ENCODE peak calls at places on chromosomes 16 and 17, in seven cellular contexts. P, B, X, A, J, V and F are unnamed samples.

GRCh38 chr16:72291531-72291981 is 119.6 kb upstream of the PMFBP1 start:
- DNase-seq in P (peak; percentile 92), B (no peak), X (no peak), A (no peak), J (no peak), V (peak; percentile 44), F (no peak)

GRCh38 chr16:12157510-12158093 is 181.1 kb downstream of the SNX29 start:
- DNase-seq in P (no peak), B (no peak), X (no peak), A (no peak), J (no peak), V (no peak), F (no peak)

GRCh38 chr17:72125226-72125651 is 4.4 kb downstream of the SOX9 start:
- DNase-seq in P (peak; percentile 24), B (no peak), X (no peak), A (no peak), J (no peak), V (no peak), F (no peak)

GRCh38 chr17:17413821-17414220 is 63.0 kb upstream of the MED9 start:
- DNase-seq in P (no peak), B (no peak), X (no peak), A (no peak), J (no peak), V (no peak), F (no peak)

GRCh38 chr16:84268661-84269060 is 26.0 kb upstream of the WFDC1 start:
- DNase-seq in P (no peak), B (no peak), X (no peak), A (no peak), J (no peak), V (no peak), F (no peak)

GRCh38 chr17:8572767-8573166 is 57.8 kb downstream of the MYH10 start:
- DNase-seq in P (no peak), B (no peak), X (no peak), A (no peak), J (no peak), V (no peak), F (no peak)

GRCh38 chr17:68646626-68647526 is 45.7 kb upstream of the FAM20A start:
- DNase-seq in P (no peak), B (no peak), X (no peak), A (no peak), J (no peak), V (no peak), F (no peak)

GRCh38 chr17:28953444-28954118 is 2.3 kb upstream of the PHF12 start:
- DNase-seq in P (peak; percentile 19), B (no peak), X (no peak), A (no peak), J (peak; percentile 53), V (peak; percentile 64), F (no peak)

GRCh38 chr16:57235128-57236092 is 9.6 kb upstream of the ARL2BP start:
- DNase-seq in P (no peak), B (no peak), X (no peak), A (no peak), J (no peak), V (peak; percentile 38), F (no peak)

GRCh38 chr17:74212262-74212912 is 984 bp upstream of the TTYH2 start:
- DNase-seq in P (no peak), B (peak; percentile 40), X (peak; percentile 37), A (peak; percentile 61), J (peak; percentile 39), V (peak; percentile 42), F (peak; percentile 36)

GRCh38 chr17:8681175-8681949 is 50.8 kb upstream of the MYH10 start:
- DNase-seq in P (no peak), B (peak; percentile 22), X (no peak), A (no peak), J (peak; percentile 35), V (peak; percentile 35), F (no peak)

GRCh38 chr16:85245307-85246172 is 133.3 kb upstream of the CIBAR2 start:
- DNase-seq in P (peak; percentile 38), B (peak; percentile 59), X (peak; percentile 66), A (peak; percentile 61), J (peak; percentile 63), V (peak; percentile 85), F (peak; percentile 46)

GRCh38 chr17:12021604-12022003 is 927 bp downstream of the MAP2K4 start:
- DNase-seq in P (no peak), B (no peak), X (no peak), A (no peak), J (no peak), V (no peak), F (no peak)

GRCh38 chr17:68694791-68695485 is 93.8 kb upstream of the FAM20A start:
- DNase-seq in P (peak; percentile 78), B (no peak), X (no peak), A (no peak), J (no peak), V (no peak), F (no peak)

GRCh38 chr17:74444406-74444805 is 12.5 kb downstream of the GPRC5C start:
- DNase-seq in P (no peak), B (peak; percentile 63), X (peak; percentile 75), A (no peak), J (no peak), V (no peak), F (peak; percentile 95)

GRCh38 chr16:363110-364090 is 6.9 kb downstream of the MRPL28 start:
- DNase-seq in P (no peak), B (no peak), X (peak; percentile 12), A (no peak), J (no peak), V (no peak), F (no peak)

GRCh38 chr16:4760221-4760910 is 6.6 kb downstream of the ZNF500 start:
- DNase-seq in P (no peak), B (no peak), X (no peak), A (no peak), J (no peak), V (no peak), F (no peak)

GRCh38 chr17:56319531-56319930 is 166.3 kb downstream of the ANKFN1 start:
- DNase-seq in P (peak; percentile 58), B (no peak), X (no peak), A (no peak), J (no peak), V (peak; percentile 75), F (no peak)

GRCh38 chr16:31414706-31415105 is 13.5 kb downstream of the COX6A2 start:
- DNase-seq in P (no peak), B (no peak), X (no peak), A (no peak), J (no peak), V (no peak), F (no peak)

GRCh38 chr17:69834494-69834893 is 240.5 kb upstream of the KCNJ16 start:
- DNase-seq in P (no peak), B (no peak), X (no peak), A (no peak), J (no peak), V (no peak), F (no peak)

GRCh38 chr16:49467540-49468372 is 94.2 kb downstream of the C16orf78 start:
- DNase-seq in P (no peak), B (no peak), X (no peak), A (peak; percentile 14), J (peak; percentile 7), V (no peak), F (no peak)

GRCh38 chr16:83878838-83879237 is 20.1 kb upstream of the MLYCD start:
- DNase-seq in P (peak; percentile 35), B (no peak), X (no peak), A (no peak), J (no peak), V (peak; percentile 61), F (no peak)

GRCh38 chr16:3789375-3790067 is 72.2 kb upstream of the TRAP1 start:
- DNase-seq in P (no peak), B (no peak), X (no peak), A (no peak), J (no peak), V (no peak), F (no peak)

GRCh38 chr16:48076455-48077012 is 79.3 kb downstream of the ABCC12 start:
- DNase-seq in P (no peak), B (no peak), X (no peak), A (no peak), J (no peak), V (peak; percentile 56), F (no peak)

GRCh38 chr16:48075398-48075797 is 80.4 kb downstream of the ABCC12 start:
- DNase-seq in P (no peak), B (no peak), X (no peak), A (no peak), J (no peak), V (no peak), F (no peak)
- H3K4me1 ChIP-seq in P (no peaks in the 10 kb centered on the region), B (no peaks in the 10 kb centered on the region), X (no peaks in the 10 kb centered on the region), A (no peaks in the 10 kb centered on the region), J (no peaks in the 10 kb centered on the region), V (peaks cover 8% of the 10 kb centered on the region), F (no peaks in the 10 kb centered on the region)

GRCh38 chr17:4721203-4722135 is 9.8 kb upstream of the MED11 start:
- DNase-seq in P (no peak), B (no peak), X (no peak), A (peak; percentile 76), J (no peak), V (peak; percentile 80), F (no peak)
- H3K4me1 ChIP-seq in P (peaks cover 4% of the 10 kb centered on the region), B (no peaks in the 10 kb centered on the region), X (no peaks in the 10 kb centered on the region), A (peaks cover 16% of the 10 kb centered on the region), J (no peaks in the 10 kb centered on the region), V (peaks cover 18% of the 10 kb centered on the region), F (no peaks in the 10 kb centered on the region)

GRCh38 chr16:48247311-48247710 is at the start of gene ABCC11:
- DNase-seq in P (peak; percentile 15), B (no peak), X (no peak), A (no peak), J (no peak), V (no peak), F (no peak)
- H3K4me1 ChIP-seq in P (peaks cover 25% of the 10 kb centered on the region), B (peaks cover 3% of the 10 kb centered on the region), X (peaks cover 37% of the 10 kb centered on the region), A (peaks cover 56% of the 10 kb centered on the region), J (peaks cover 24% of the 10 kb centered on the region), V (peaks cover 20% of the 10 kb centered on the region), F (peaks cover 47% of the 10 kb centered on the region)

DNA sequence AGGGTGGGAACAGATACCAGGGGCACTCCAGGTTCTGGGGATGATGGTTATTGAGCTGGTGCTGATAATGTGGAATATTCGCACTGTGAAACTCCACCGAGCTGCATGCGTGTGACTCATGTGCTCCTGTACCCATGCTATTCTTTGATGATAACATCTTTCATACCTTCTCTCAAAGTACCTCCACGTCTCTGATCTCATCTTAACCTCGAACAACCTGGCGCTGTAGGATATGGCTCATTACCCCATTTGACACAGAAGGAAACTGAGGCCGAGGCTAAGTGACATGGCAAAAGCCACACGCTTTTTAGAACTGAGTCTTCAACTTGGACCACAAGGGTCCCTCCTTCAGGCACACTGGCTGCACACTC is 30.2 kb upstream of the MRPS23 start:
- DNase-seq in P (peak; percentile 60), B (no peak), X (no peak), A (no peak), J (no peak), V (no peak), F (no peak)
- H3K4me1 ChIP-seq in P (peaks cover 51% of the 10 kb centered on the region), B (peaks cover 31% of the 10 kb centered on the region), X (peaks cover 62% of the 10 kb centered on the region), A (peaks cover 39% of the 10 kb centered on the region), J (peaks cover 32% of the 10 kb centered on the region), V (peaks cover 55% of the 10 kb centered on the region), F (peaks cover 72% of the 10 kb centered on the region)

GRCh38 chr17:81046770-81047359 is 11.9 kb downstream of the BAIAP2 start:
- DNase-seq in P (no peak), B (no peak), X (no peak), A (no peak), J (no peak), V (no peak), F (no peak)
- H3K4me1 ChIP-seq in P (peaks cover 73% of the 10 kb centered on the region), B (peaks cover 26% of the 10 kb centered on the region), X (peaks cover 18% of the 10 kb centered on the region), A (peaks cover 99% of the 10 kb centered on the region), J (peaks cover 41% of the 10 kb centered on the region), V (peaks cover 25% of the 10 kb centered on the region), F (peaks cover 20% of the 10 kb centered on the region)